ENCODE peak calls at places on chromosomes 1 and 21, in five cellular contexts. E is posterior cingulate gyrus, Q is T-helper 22 cell, V is fibroblast of pulmonary artery, L is NCI-H1092. J is an unnamed sample.

GRCh38 chr21:43598416-43599120 is 60.7 kb downstream of the HSF2BP start:
- DNase-seq in E (no peak), Q (no peak), V (peak), L (no peak), J (no peak)

GRCh38 chr1:156901590-156901900 is 8.0 kb downstream of the PEAR1 start:
- DNase-seq in E (no peak), Q (no peak), V (no peak), L (no peak), J (no peak)

GRCh38 chr1:206933333-206933945 is 11.7 kb upstream of the FCMR start:
- DNase-seq in E (no peak), Q (peak), V (no peak), L (no peak), J (no peak)

GRCh38 chr1:85321237-85321964 is 45.0 kb upstream of the BCL10 start:
- DNase-seq in E (no peak), Q (no peak), V (no peak), L (no peak), J (no peak)

GRCh38 chr1:217228689-217229088 is 402.2 kb downstream of the GPATCH2 start:
- DNase-seq in E (no peak), Q (no peak), V (no peak), L (no peak), J (no peak)

GRCh38 chr1:21308847-21309652 is 18.8 kb upstream of the ECE1 start:
- DNase-seq in E (no peak), Q (no peak), V (no peak), L (peak), J (peak)

GRCh38 chr1:53508991-53509663 is 49.9 kb downstream of the DMRTB1 start:
- DNase-seq in E (no peak), Q (no peak), V (no peak), L (no peak), J (no peak)

GRCh38 chr1:182707116-182707515 is 22.7 kb upstream of the RGS8 start:
- DNase-seq in E (no peak), Q (no peak), V (peak), L (peak), J (peak)

GRCh38 chr1:18739956-18740355 is 109.3 kb downstream of the PAX7 start:
- DNase-seq in E (no peak), Q (no peak), V (no peak), L (no peak), J (no peak)